ENCODE peak calls at places on chromosomes 16 and 17, in eight cellular contexts. U, H, Z, A, D, M, Y and B are unnamed samples.

GRCh38 chr17:62178579-62178978 is 113.5 kb upstream of the MED13 start:
- DNase-seq in U (peak), H (no peak), Z (no peak), A (no peak), D (no peak), M (no peak), Y (no peak), B (no peak)

GRCh38 chr17:46770439-46770817 is 48.1 kb downstream of the WNT3 start:
- DNase-seq in U (no peak), H (no peak), Z (no peak), A (no peak), D (no peak), M (no peak), Y (no peak), B (no peak)

GRCh38 chr16:84513111-84514065 is 8.9 kb upstream of the MEAK7 start:
- DNase-seq in U (peak), H (peak), Z (no peak), A (no peak), D (no peak), M (no peak), Y (no peak), B (no peak)

GRCh38 chr17:17758443-17758842 is 77.2 kb downstream of the RAI1 start:
- DNase-seq in U (no peak), H (no peak), Z (no peak), A (peak), D (no peak), M (no peak), Y (no peak), B (no peak)

GRCh38 chr17:74354123-74354522 is 7.5 kb downstream of the BTBD17 start:
- DNase-seq in U (no peak), H (no peak), Z (no peak), A (peak), D (no peak), M (peak), Y (no peak), B (no peak)

GRCh38 chr16:87951550-87952538 is 610 bp downstream of the BANP start:
- DNase-seq in U (no peak), H (no peak), Z (no peak), A (peak), D (no peak), M (no peak), Y (no peak), B (no peak)

GRCh38 chr16:66515543-66516171 is 34.3 kb downstream of the TK2 start:
- DNase-seq in U (peak), H (no peak), Z (no peak), A (peak), D (peak), M (peak), Y (no peak), B (no peak)

GRCh38 chr16:87126403-87127025 is 190.7 kb downstream of the C16orf95 start:
- DNase-seq in U (no peak), H (no peak), Z (no peak), A (no peak), D (peak), M (no peak), Y (no peak), B (no peak)

GRCh38 chr16:84484579-84485254 is 19.7 kb downstream of the MEAK7 start:
- DNase-seq in U (no peak), H (peak), Z (no peak), A (peak), D (no peak), M (peak), Y (peak), B (peak)

GRCh38 chr17:42629420-42630009 is 20.0 kb downstream of the TUBG1 start:
- DNase-seq in U (no peak), H (no peak), Z (no peak), A (no peak), D (no peak), M (no peak), Y (no peak), B (no peak)

GRCh38 chr17:79836952-79837887 is 2.0 kb downstream of the CBX4 start:
- DNase-seq in U (no peak), H (no peak), Z (no peak), A (peak), D (peak), M (peak), Y (peak), B (no peak)

GRCh38 chr16:50842013-50842505 is 100.2 kb downstream of the CYLD start:
- DNase-seq in U (no peak), H (no peak), Z (no peak), A (no peak), D (no peak), M (no peak), Y (no peak), B (no peak)

GRCh38 chr16:50838885-50839284 is 97.0 kb downstream of the CYLD start:
- DNase-seq in U (no peak), H (no peak), Z (no peak), A (no peak), D (no peak), M (no peak), Y (peak), B (peak)

GRCh38 chr16:50841081-50841886 is 99.4 kb downstream of the CYLD start:
- DNase-seq in U (no peak), H (no peak), Z (no peak), A (no peak), D (no peak), M (peak), Y (peak), B (peak)

GRCh38 chr16:50839356-50839755 is 97.5 kb downstream of the CYLD start:
- DNase-seq in U (no peak), H (no peak), Z (no peak), A (no peak), D (no peak), M (no peak), Y (peak), B (peak)

DNA sequence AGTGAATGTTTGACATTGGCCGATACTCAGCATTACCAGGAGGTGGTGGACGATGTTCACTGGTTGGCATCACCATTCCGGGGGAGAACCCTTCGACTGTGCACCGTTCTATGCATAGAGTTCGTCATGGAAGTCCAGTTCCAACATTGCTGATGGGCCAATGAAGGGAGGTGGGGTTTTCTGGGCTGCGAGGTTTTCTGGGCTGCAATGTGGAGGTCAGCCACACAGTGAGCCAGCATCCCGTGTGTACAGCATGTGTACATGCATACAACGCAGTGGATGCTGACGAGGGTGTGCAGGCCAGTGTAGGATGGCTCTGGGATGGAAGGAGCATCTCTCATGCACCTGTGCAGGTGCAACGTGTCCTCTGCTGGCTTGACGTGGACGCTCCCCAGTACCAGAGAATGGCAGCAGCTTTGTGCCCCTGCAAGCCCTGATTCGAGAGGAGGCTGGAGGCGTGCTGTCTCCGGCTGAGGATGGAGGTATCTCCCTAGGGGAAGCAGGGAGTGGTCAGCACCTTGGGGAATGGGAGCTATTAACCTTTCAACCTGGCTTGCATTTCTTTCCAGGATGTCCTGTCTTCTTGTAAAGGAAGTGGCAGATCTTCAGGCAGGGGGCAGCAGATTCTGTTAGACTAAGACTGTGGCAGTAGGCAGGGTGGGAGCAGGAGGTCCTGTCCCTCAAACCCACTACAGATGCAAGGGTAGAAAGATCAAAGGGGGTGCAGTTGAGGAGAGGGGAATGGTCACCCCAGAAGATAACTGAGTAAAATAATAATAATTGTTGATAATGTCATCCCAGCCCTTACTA is 98.2 kb downstream of the CYLD start:
- DNase-seq in U (no peak), H (no peak), Z (no peak), A (no peak), D (no peak), M (no peak), Y (peak), B (peak)
- TF ChIP-seq CTCF in U (no peak), H (no peak), Z (no peak), A (peak), D (no peak), M (no peak), Y (no peak), B (no peak)

GRCh38 chr17:80895366-80895765 is 96.3 kb upstream of the CHMP6 start:
- DNase-seq in U (no peak), H (no peak), Z (no peak), A (no peak), D (no peak), M (no peak), Y (no peak), B (no peak)

GRCh38 chr17:80893604-80894438 is 97.8 kb upstream of the CHMP6 start:
- DNase-seq in U (no peak), H (no peak), Z (no peak), A (no peak), D (no peak), M (no peak), Y (no peak), B (no peak)

GRCh38 chr17:80892900-80893603 is 98.6 kb upstream of the CHMP6 start:
- DNase-seq in U (no peak), H (peak), Z (no peak), A (no peak), D (no peak), M (no peak), Y (no peak), B (no peak)

GRCh38 chr17:80894726-80895125 is 96.9 kb upstream of the CHMP6 start:
- DNase-seq in U (no peak), H (no peak), Z (no peak), A (no peak), D (no peak), M (no peak), Y (no peak), B (no peak)

GRCh38 chr17:80894439-80894721 is 97.3 kb upstream of the CHMP6 start:
- DNase-seq in U (no peak), H (no peak), Z (no peak), A (no peak), D (no peak), M (no peak), Y (no peak), B (no peak)
- TF ChIP-seq CTCF in U (peak), H (peak), Z (no peak), A (no peak), D (no peak), M (no peak), Y (no peak), B (peak)

DNA sequence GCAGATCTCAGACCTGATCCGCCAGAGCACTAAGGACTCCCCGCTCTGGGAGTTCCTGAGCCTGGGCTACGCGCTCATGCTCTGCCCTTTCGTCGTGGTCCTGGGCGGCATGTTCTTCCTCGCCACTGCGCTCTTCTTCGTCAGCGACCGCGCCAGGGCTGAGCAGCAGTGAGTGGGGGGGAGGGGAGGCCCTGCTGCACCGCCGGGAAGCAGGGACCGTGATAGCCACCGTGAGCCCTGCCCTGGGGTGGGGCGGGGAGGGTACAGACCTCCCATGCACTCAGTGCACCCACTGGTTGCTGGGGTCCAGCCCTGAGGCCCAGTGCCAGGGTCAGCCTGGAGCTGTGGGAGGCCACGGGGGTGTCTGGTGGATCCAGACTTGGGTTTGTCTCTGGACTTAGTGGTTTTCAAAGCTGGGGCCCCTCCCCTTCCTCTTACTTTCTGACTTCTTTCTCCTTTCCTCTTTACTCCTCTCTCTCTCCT is 18.9 kb downstream of the MYBBP1A start:
- DNase-seq in U (no peak), H (no peak), Z (no peak), A (no peak), D (peak), M (no peak), Y (no peak), B (no peak)
- TF ChIP-seq CTCF in U (no peak), H (no peak), Z (no peak), A (no peak), D (no peak), M (no peak), Y (no peak), B (no peak)

GRCh38 chr16:67663877-67664222 is 2.7 kb downstream of the ENKD1 start:
- DNase-seq in U (no peak), H (no peak), Z (no peak), A (no peak), D (no peak), M (no peak), Y (no peak), B (no peak)
- TF ChIP-seq CTCF in U (no peak), H (no peak), Z (no peak), A (no peak), D (no peak), M (no peak), Y (no peak), B (no peak)

GRCh38 chr16:58464916-58465731 is 34.8 kb upstream of the NDRG4 start:
- DNase-seq in U (no peak), H (no peak), Z (no peak), A (no peak), D (no peak), M (peak), Y (no peak), B (no peak)
- TF ChIP-seq CTCF in U (peak), H (no peak), Z (no peak), A (no peak), D (no peak), M (no peak), Y (no peak), B (peak)

GRCh38 chr16:55151901-55152300 is 172.1 kb upstream of the IRX6 start:
- DNase-seq in U (no peak), H (no peak), Z (no peak), A (no peak), D (no peak), M (no peak), Y (no peak), B (no peak)

GRCh38 chr16:55152875-55153390 is 171.1 kb upstream of the IRX6 start:
- DNase-seq in U (no peak), H (no peak), Z (no peak), A (no peak), D (no peak), M (no peak), Y (no peak), B (no peak)

GRCh38 chr16:55154956-55155355 is 169.0 kb upstream of the IRX6 start:
- DNase-seq in U (no peak), H (no peak), Z (no peak), A (no peak), D (no peak), M (no peak), Y (no peak), B (no peak)

GRCh38 chr16:55154261-55154660 is 169.7 kb upstream of the IRX6 start:
- DNase-seq in U (no peak), H (no peak), Z (no peak), A (no peak), D (no peak), M (no peak), Y (no peak), B (no peak)

DNA sequence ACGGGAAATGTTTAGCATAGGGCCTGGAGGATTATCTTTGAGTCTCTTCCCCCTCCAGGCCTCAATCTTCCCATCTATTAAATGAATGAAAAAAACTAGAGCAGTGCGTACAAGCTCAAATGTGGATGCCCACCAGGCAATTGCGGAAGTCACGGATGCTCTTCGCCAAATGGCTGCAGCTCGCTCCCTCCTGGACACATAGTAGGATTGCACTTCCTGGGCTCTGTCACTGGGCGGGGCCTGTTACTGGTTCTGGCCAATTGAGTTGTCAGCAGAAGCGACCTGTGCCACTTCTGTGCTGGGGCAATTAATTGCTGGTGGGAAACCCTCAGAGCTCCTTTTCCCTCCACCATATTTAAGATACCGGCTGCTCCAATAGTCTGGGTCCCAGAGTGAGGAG is 168.2 kb upstream of the IRX6 start:
- DNase-seq in U (no peak), H (no peak), Z (no peak), A (no peak), D (no peak), M (peak), Y (no peak), B (no peak)
- TF ChIP-seq CTCF in U (no peak), H (no peak), Z (no peak), A (no peak), D (no peak), M (no peak), Y (no peak), B (no peak)

DNA sequence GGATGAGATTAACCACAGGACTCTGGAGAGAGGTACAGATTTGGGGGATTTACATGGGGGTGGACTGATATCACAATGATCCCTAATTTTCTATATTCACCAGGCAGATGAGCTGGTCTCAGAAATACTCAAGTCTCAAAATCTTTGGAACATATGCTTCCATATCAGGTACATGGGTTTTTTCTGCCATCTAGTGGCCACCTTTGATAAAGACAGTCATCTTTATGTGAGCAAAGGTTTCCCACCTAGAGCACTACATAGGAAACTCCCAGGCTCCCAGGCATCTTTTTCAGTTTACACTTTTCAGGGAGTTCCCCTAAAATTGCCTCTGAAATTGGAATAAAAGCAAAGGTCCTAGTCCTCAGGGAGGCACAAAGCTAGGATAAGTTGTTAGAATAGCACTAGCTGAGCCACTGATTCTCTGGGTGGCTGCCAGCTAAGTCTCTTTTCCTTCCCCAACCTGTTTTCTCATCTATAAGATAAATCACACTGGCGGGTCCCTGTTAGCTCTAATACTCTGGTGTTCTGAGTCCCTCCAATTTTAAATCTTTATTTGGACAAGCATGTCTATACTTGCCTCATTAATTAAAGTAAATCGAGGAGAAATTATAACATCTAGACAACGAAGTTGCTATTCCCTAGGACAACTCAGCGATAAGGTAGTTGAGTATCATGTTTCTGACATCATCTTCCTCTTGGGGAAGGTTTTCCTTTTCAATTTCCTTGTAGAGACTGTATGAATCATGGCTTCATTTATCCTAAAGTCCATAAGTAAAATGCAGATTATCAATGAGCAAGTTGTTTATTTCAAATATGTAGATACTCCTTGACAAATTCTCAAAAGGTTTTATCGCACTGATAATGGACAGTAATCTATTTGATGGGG is 19.0 kb upstream of the MON1B start:
- DNase-seq in U (peak), H (peak), Z (no peak), A (peak), D (no peak), M (no peak), Y (no peak), B (no peak)
- TF ChIP-seq CTCF in U (peak), H (peak), Z (peak), A (peak), D (peak), M (peak), Y (peak), B (peak)

GRCh38 chr17:4018446-4018845 is 54.2 kb upstream of the ATP2A3 start:
- DNase-seq in U (no peak), H (no peak), Z (no peak), A (no peak), D (no peak), M (no peak), Y (no peak), B (no peak)

GRCh38 chr17:4014148-4014927 is 50.1 kb upstream of the ATP2A3 start:
- DNase-seq in U (no peak), H (no peak), Z (no peak), A (no peak), D (no peak), M (no peak), Y (no peak), B (no peak)

GRCh38 chr17:4019400-4019799 is 55.2 kb upstream of the ATP2A3 start:
- DNase-seq in U (no peak), H (no peak), Z (no peak), A (no peak), D (no peak), M (no peak), Y (no peak), B (no peak)

GRCh38 chr17:4020096-4020495 is 55.9 kb upstream of the ATP2A3 start:
- DNase-seq in U (no peak), H (no peak), Z (no peak), A (no peak), D (no peak), M (no peak), Y (no peak), B (no peak)

GRCh38 chr17:4017377-4017776 is 53.1 kb upstream of the ATP2A3 start:
- DNase-seq in U (no peak), H (no peak), Z (no peak), A (no peak), D (no peak), M (peak), Y (no peak), B (no peak)
- TF ChIP-seq CTCF in U (peak), H (no peak), Z (no peak), A (peak), D (no peak), M (no peak), Y (no peak), B (peak)

DNA sequence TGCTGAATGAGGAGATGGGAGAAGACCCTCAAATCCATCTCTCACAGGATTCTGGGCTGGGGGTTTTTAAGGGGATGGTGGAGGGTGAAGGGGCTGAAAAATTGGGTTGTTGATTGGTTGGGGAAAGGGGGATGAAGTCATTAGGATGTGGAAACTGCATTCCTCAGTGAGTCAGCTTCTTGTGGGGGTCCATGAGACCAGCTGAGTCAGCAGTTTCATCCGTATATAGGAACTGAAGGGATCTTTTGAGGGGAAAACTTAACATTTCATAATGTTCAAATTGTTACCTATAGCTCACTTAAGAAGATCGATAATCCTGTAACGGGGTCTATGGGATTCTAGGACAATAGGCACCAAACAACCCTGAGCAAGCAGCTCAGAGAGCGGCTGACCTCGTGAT is 213.4 kb downstream of the CBLN1 start:
- DNase-seq in U (no peak), H (no peak), Z (no peak), A (no peak), D (no peak), M (no peak), Y (no peak), B (no peak)
- TF ChIP-seq CTCF in U (no peak), H (no peak), Z (no peak), A (no peak), D (no peak), M (no peak), Y (no peak), B (no peak)